ENCODE peak calls at places on chromosome 7, in nine cellular contexts. R, F, C, V, O, I, P, L and S are unnamed samples.
A peak's percentile ranks its signal among the peaks of the same experiment; 100 is the strongest.

GRCh38 chr7:152462995-152463713 is 27.4 kb upstream of the KMT2C start:
- DNase-seq in R (no peak), F (no peak), C (peak; percentile 77), V (peak; percentile 81), O (no peak), I (no peak), P (no peak), L (peak; percentile 55), S (no peak)

GRCh38 chr7:82598958-82599357 is 155.4 kb upstream of the CACNA2D1 start:
- DNase-seq in R (no peak), F (no peak), C (peak; percentile 44), V (no peak), O (no peak), I (no peak), P (no peak), L (peak; percentile 89), S (no peak)

GRCh38 chr7:154623399-154623798 is 379.5 kb downstream of the PAXIP1 start:
- DNase-seq in R (no peak), F (no peak), C (no peak), V (no peak), O (no peak), I (no peak), P (no peak), L (no peak), S (no peak)

GRCh38 chr7:140263277-140263676 is 86.5 kb upstream of the KDM7A start:
- DNase-seq in R (no peak), F (no peak), C (no peak), V (no peak), O (no peak), I (no peak), P (no peak), L (no peak), S (peak; percentile 59)

GRCh38 chr7:123275036-123275753 is 75.4 kb upstream of the SLC13A1 start:
- DNase-seq in R (no peak), F (no peak), C (no peak), V (peak; percentile 25), O (no peak), I (no peak), P (no peak), L (no peak), S (no peak)

GRCh38 chr7:71982847-71983246 is 429.3 kb downstream of the CALN1 start:
- DNase-seq in R (no peak), F (no peak), C (no peak), V (no peak), O (no peak), I (no peak), P (no peak), L (no peak), S (no peak)

GRCh38 chr7:32153006-32153405 is 82.8 kb upstream of the PDE1C start:
- DNase-seq in R (no peak), F (no peak), C (no peak), V (no peak), O (no peak), I (no peak), P (no peak), L (no peak), S (no peak)

GRCh38 chr7:5282464-5283316 is at the start of gene SLC29A4:
- DNase-seq in R (peak; percentile 62), F (peak; percentile 48), C (peak; percentile 71), V (peak; percentile 71), O (no peak), I (no peak), P (peak; percentile 77), L (no peak), S (no peak)

GRCh38 chr7:107939472-107940145 is 48.6 kb downstream of the DLD start:
- DNase-seq in R (no peak), F (no peak), C (peak; percentile 74), V (no peak), O (no peak), I (no peak), P (no peak), L (peak; percentile 88), S (no peak)

GRCh38 chr7:77950548-77950947 is 152.0 kb downstream of the PHTF2 start:
- DNase-seq in R (no peak), F (no peak), C (no peak), V (no peak), O (no peak), I (no peak), P (no peak), L (no peak), S (no peak)

GRCh38 chr7:100215895-100216294 is 3.9 kb upstream of the PVRIG start:
- DNase-seq in R (peak; percentile 44), F (no peak), C (peak; percentile 5), V (no peak), O (no peak), I (no peak), P (peak; percentile 20), L (peak; percentile 37), S (no peak)
- H3K4me1 ChIP-seq in R (peaks cover 14% of the 10 kb centered on the region), F (no peaks in the 10 kb centered on the region), C (peaks cover 6% of the 10 kb centered on the region), V (no peaks in the 10 kb centered on the region), O (peaks cover 42% of the 10 kb centered on the region), I (peaks cover 35% of the 10 kb centered on the region), P (no peaks in the 10 kb centered on the region), L (no peaks in the 10 kb centered on the region), S (peaks cover 35% of the 10 kb centered on the region)

DNA sequence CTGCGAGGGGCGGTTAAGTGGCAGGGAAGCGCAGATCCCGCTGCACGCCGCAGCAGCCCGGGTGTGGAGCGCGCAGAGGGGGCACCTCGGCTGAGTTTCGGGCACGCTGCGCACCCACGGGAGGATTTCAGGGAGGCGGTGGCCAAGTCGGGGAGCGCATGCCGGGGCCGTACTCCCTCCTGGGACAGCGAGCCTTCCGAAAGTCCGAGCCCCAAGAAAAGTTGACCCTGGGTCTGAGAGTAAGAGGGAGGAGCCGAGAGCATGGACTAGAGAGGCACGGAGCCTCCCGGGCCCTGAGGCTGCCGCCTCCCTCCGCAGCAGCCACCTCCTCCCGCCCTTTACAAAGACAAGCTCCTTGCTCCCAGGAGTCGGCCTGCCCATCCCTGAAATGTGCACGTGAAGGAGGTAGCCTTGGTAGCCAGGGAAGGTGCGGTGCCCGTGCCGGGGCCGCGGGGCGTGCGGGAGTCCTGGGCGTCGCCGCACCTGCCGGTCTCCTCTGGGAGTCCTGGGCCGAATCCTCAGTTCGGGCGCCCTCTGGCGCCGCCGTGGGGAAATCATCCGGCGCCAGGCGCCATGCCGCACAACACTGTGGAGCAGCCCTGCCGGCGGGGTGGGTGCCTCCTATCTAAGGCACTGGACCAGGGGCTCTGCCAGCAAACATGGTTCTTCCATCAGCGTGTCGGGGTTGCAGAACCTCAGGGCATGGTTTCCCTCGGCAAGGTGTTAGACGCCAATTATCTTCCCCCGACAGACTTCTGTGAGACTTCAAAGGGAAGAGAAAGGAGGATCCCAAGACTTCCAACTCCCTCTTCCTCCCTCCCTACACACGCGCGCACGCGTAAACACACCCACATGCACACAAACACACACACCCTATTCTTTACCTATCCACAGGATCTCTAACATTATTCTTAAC is 104.0 kb downstream of the TRIL start:
- DNase-seq in R (peak; percentile 81), F (peak; percentile 66), C (peak; percentile 75), V (peak; percentile 85), O (peak; percentile 22), I (peak; percentile 12), P (peak; percentile 90), L (peak; percentile 46), S (peak; percentile 23)
- H3K4me3 ChIP-seq in R (peak overlapping the region; percentile 49), F (peak overlapping the region; percentile 52), C (peak overlapping the region; percentile 83), V (peak overlapping the region; percentile 48), O (peak overlapping the region; percentile 36), I (no peak overlapping the region), P (peak overlapping the region; percentile 54), L (peak overlapping the region; percentile 41), S (no peak overlapping the region)

DNA sequence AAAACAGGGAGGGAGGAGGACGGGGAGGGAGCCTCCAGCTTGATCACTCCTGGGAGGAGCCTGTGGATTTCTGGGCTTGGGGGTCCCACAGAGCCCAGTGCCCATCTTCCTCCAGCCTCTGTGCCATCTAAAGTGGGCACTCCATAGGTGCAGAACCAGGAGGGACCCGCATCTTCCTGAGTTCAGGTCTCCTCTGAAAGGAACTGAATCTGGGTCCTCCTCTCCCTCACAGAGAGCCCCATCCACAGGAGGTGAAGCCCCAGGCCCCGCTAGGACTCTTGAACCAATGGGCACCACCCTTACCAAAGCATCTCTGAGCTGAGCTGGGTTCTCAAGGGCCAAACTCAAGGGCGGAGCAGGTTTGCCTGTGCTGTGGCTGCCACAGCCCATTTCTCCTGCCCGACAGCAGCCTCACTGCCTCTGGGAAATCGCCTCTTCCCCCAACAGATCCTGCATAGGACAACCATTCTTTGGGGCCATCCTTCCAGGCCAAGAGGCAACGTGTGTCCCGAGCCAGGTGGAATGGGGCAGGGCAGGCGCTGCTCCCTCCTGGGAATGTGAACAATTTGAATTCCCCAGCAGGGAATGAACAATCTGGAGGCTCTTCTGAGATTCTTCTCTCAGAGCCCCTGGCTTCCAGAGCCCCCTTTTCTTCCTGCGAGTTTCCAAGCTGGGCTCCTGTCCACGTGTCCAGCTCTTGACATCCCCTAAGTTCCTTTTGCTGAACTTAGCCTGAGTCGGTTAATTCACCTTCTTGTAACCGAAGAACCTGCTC is 411.0 kb upstream of the FOXK1 start:
- DNase-seq in R (no peak), F (no peak), C (no peak), V (no peak), O (no peak), I (no peak), P (no peak), L (no peak), S (no peak)
- H3K9me3 ChIP-seq in R (peaks cover 10% of the 10 kb centered on the region), F (no peaks in the 10 kb centered on the region), C (peaks cover 9% of the 10 kb centered on the region), V (no peaks in the 10 kb centered on the region), O (no peaks in the 10 kb centered on the region), I (peaks cover 3% of the 10 kb centered on the region), P (peaks cover 4% of the 10 kb centered on the region), L (peaks cover 27% of the 10 kb centered on the region), S (no peaks in the 10 kb centered on the region)

GRCh38 chr7:151010002-151010306 is 14.3 kb downstream of the ATG9B start:
- DNase-seq in R (no peak), F (no peak), C (no peak), V (no peak), O (no peak), I (no peak), P (no peak), L (no peak), S (no peak)

GRCh38 chr7:151010307-151011096 is 13.8 kb downstream of the ATG9B start:
- DNase-seq in R (no peak), F (no peak), C (no peak), V (peak; percentile 72), O (no peak), I (no peak), P (no peak), L (peak; percentile 23), S (no peak)

GRCh38 chr7:151008511-151009323 is 15.6 kb downstream of the ATG9B start:
- DNase-seq in R (no peak), F (peak; percentile 50), C (peak; percentile 41), V (peak; percentile 64), O (peak; percentile 70), I (peak; percentile 69), P (peak; percentile 83), L (no peak), S (peak; percentile 79)

GRCh38 chr7:151008143-151008510 is 16.2 kb downstream of the ATG9B start:
- DNase-seq in R (no peak), F (no peak), C (no peak), V (no peak), O (no peak), I (no peak), P (no peak), L (no peak), S (peak; percentile 59)

DNA sequence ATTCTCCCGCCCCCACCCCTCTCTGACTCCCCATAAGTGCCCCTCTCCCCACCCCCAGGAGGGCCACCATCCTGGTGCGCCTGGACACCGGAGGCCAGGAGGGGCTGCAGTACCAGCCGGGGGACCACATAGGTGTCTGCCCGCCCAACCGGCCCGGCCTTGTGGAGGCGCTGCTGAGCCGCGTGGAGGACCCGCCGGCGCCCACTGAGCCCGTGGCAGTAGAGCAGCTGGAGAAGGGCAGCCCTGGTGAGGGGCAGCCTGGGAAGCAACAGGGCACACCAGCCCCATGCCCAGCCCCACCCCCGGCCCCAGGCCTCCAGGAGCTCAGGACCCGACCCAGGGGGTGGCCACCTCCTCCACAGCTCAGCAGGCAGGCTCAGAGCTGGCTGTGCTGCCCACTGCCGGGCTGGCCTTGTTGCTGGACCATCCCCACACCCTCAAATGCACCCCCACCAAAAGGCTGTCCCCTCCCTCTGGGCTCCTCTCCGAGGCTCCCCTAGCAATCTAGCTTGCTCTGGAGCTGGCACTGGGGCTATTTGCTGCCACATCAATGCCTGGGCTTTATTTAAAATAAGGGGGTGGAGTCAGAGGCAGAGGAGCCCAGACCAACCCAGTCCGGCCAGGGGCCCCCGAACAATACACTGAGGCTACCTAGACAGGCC is 14.8 kb downstream of the ATG9B start:
- DNase-seq in R (no peak), F (no peak), C (no peak), V (no peak), O (no peak), I (no peak), P (no peak), L (no peak), S (no peak)
- H3K4me1 ChIP-seq in R (peaks cover 64% of the 10 kb centered on the region), F (peaks cover 23% of the 10 kb centered on the region), C (peaks cover 19% of the 10 kb centered on the region), V (peaks cover 33% of the 10 kb centered on the region), O (peaks cover 72% of the 10 kb centered on the region), I (peaks cover 74% of the 10 kb centered on the region), P (peaks cover 19% of the 10 kb centered on the region), L (peaks cover 9% of the 10 kb centered on the region), S (peaks cover 71% of the 10 kb centered on the region)